ENCODE peak calls at places on chromosomes 2 and 18, in ten cellular contexts. R is HFF-Myc, J is fibroblast of lung, U is fibroblast of villous mesenchyme, V is retinal pigment epithelial cell, K is endothelial cell of umbilical vein, L is mucosa of descending colon, D is body of pancreas, A is RWPE2, X is cardiac fibroblast. Q is an unnamed sample.

GRCh38 chr2:43977677-43978076 is 18.1 kb downstream of the LRPPRC start:
- DNase-seq in J (peak; percentile 10), U (no peak), X (no peak), L (no peak), D (no peak), K (no peak), R (no peak), V (no peak), A (no peak), Q (no peak)

GRCh38 chr2:202408546-202409140 is 32.5 kb downstream of the BMPR2 start:
- DNase-seq in U (no peak), V (no peak), R (no peak), J (peak; percentile 63), X (no peak), K (peak; percentile 87), L (no peak), A (no peak), D (no peak), Q (no peak)

GRCh38 chr2:17416891-17417391 is 101.3 kb downstream of the RAD51AP2 start:
- DNase-seq in L (no peak), R (no peak), V (no peak), J (peak; percentile 100), D (no peak), A (peak; percentile 77), X (peak; percentile 35), U (peak; percentile 50), K (no peak), Q (peak; percentile 85)

GRCh38 chr18:46917808-46918600 is 602 bp downstream of the KATNAL2 start:
- DNase-seq in R (peak; percentile 21), J (peak; percentile 33), D (peak; percentile 25), U (peak; percentile 17), K (no peak), A (no peak), L (peak; percentile 59), X (peak; percentile 36), V (no peak), Q (no peak)

GRCh38 chr2:237128026-237128703 is 42.5 kb downstream of the COPS8 start:
- DNase-seq in K (peak; percentile 98), J (peak; percentile 99), U (peak; percentile 100), X (peak; percentile 99), V (peak; percentile 98), D (peak; percentile 55), A (peak; percentile 94), L (peak; percentile 75), R (peak; percentile 97), Q (peak; percentile 97)

GRCh38 chr18:69718912-69719547 is 228.6 kb downstream of the CD226 start:
- DNase-seq in U (no peak), J (no peak), A (no peak), K (no peak), X (no peak), D (no peak), R (no peak), V (no peak), L (no peak), Q (no peak)

GRCh38 chr2:201470821-201471731 is 19.5 kb downstream of the STRADB start:
- DNase-seq in D (no peak), R (peak; percentile 69), U (peak; percentile 11), L (no peak), A (no peak), V (no peak), X (no peak), K (no peak), J (peak; percentile 58), Q (no peak)

GRCh38 chr2:225137971-225138370 is 95.7 kb upstream of the DOCK10 start:
- DNase-seq in V (no peak), X (no peak), A (no peak), K (no peak), R (no peak), U (no peak), J (peak; percentile 10), D (no peak), L (no peak), Q (no peak)

GRCh38 chr18:42052137-42052708 is 97.2 kb downstream of the PIK3C3 start:
- DNase-seq in A (no peak), X (peak; percentile 61), U (peak; percentile 25), J (peak; percentile 17), L (no peak), D (no peak), R (peak; percentile 6), V (no peak), K (peak; percentile 36), Q (no peak)
- TF ChIP-seq CTCF in A (peak; percentile 59), X (peak; percentile 53), U (peak; percentile 53), J (peak; percentile 60), L (no peak), D (no peak), R (peak; percentile 45), V (peak; percentile 65), K (peak; percentile 40), Q (peak; percentile 13)

GRCh38 chr2:290090-290722 is 2.3 kb upstream of the ALKAL2 start:
- DNase-seq in J (peak; percentile 73), D (peak; percentile 86), R (peak; percentile 21), V (peak; percentile 15), L (peak; percentile 83), U (peak; percentile 79), A (no peak), K (peak; percentile 67), X (peak; percentile 84), Q (peak; percentile 5)

GRCh38 chr2:289362-290089 is 1.6 kb upstream of the ALKAL2 start:
- DNase-seq in J (peak; percentile 9), D (peak; percentile 71), V (no peak), U (peak; percentile 17), A (no peak), K (peak; percentile 19), L (peak; percentile 42), X (peak; percentile 9), R (no peak), Q (no peak)

GRCh38 chr2:287471-287885 is 413 bp downstream of the ALKAL2 start:
- DNase-seq in R (no peak), K (peak; percentile 10), U (peak; percentile 37), V (no peak), A (no peak), X (peak; percentile 46), L (peak; percentile 14), J (peak; percentile 62), D (no peak), Q (no peak)

GRCh38 chr2:288002-288742 is at the start of gene ALKAL2:
- DNase-seq in R (no peak), A (no peak), L (no peak), X (peak; percentile 12), U (peak; percentile 14), J (peak; percentile 25), K (no peak), D (peak; percentile 44), V (no peak), Q (no peak)

DNA sequence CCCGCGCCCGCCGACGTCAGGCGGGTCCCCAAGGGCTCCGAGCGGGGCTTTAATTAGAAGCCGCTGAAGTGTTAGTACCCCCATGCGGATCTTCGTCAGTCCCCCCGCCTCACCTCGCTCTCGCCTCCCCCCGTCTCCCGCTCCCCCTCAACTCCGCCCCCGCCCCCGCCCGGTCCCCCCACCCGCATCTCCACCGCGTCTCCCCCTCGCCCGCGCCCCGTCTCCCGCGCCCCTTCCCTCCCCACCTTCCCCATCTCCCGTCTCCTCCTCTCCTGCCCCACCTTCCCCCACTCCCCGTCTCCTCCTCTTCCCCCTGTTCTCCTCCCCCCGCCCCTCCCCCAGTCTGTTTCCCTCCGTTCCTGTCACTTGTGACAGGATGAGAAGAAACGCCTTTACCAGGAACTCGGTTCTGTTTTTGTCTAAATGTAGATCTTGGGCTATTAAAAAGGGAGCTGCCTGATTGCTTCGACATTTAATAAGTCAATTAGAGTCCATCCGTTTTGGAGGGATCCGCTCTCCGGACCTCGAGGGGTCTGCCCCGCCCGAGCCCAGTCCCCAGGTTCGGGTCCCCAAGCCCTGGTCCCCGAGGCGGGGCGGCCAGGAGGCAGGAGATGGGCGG is 961 bp upstream of the ALKAL2 start:
- DNase-seq in J (no peak), D (peak; percentile 58), A (no peak), L (peak; percentile 24), R (no peak), V (no peak), U (no peak), X (no peak), K (no peak), Q (no peak)
- H3K4me3 ChIP-seq in J (peak overlapping the region; percentile 61), D (peak overlapping the region; percentile 33), A (peak overlapping the region; percentile 34), L (no peak overlapping the region), R (peak overlapping the region; percentile 36), V (no peak overlapping the region), U (peak overlapping the region; percentile 58), X (peak overlapping the region; percentile 54), K (no peak overlapping the region), Q (no peak overlapping the region)

DNA sequence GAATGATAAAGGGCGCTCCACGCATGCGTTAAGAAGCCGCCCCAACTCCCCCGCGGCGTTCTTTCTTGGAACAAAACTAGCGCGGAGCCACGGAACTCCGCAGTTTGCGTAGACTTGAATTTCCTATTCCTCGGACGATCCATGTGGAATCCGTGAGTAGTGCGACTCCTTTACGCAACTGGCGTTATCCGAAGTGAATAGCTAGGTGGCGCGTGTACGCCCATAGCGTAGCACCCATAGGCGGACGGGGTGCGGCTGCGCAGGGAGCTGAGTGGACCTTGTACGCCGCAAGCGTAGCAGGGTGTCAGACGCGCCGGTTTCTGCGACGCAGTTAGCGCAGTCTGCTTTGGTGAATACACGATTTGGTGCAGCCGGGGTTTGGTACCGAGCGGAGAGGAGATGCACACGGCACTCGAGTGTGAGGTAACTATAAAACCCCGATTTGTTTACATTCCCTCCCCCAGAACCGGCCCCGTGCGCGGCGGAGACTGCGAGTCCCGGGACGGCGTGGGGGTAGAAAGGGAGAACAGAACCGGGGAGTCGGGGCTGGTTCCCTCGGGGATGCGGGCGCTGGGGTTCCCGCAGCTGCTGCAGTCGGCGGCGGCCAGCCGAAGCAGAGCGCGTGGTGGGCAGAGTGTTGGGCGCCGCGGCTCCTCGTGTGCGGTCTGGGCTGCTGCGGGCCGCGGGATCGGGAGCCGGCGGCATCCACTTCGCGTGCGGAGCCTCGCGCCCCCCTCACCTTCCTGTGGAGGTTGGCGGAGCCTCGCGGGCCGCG is at the start of gene SLC39A10:
- DNase-seq in K (peak; percentile 100), V (peak; percentile 87), A (peak; percentile 95), X (peak; percentile 98), D (peak; percentile 99), U (peak; percentile 98), J (peak; percentile 96), L (peak; percentile 99), R (peak; percentile 93), Q (peak; percentile 94)
- TF ChIP-seq CTCF in K (no peak), V (no peak), A (no peak), X (no peak), D (no peak), U (no peak), J (no peak), L (peak; percentile 43), R (no peak), Q (no peak)

DNA sequence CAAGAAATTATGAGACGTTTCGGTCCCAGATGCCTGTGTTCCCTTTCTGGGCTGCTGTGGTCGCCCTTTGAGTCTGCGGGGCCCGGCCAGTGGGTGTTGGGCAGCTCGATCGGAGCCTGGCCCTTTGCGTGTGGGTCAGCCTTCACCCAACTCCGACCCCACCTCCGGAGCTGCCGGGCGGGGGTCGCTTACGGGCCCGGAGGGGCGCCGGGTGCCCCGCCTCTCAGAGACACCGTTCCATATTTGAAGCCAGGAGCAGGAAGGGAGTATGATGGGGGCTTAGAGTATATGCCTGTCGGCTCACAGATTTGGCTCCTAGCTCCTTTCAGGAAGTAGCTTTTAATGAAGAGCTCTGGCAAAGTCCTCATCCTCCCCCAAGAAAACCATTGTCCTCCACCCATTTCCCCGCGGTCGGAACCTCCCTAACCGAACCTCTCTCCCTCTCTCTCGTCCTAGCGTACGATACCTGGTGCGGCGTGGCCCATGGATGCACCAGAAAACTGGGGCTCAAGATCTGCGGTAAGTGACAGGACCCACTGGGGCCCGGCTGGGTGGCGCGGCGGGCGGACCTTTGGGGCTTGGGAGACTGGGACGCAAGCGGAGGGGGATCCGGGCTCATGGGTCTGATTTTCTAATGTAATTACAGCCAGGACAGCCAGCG is 5.1 kb downstream of the GAD1 start:
- DNase-seq in R (no peak), J (no peak), A (no peak), X (no peak), U (no peak), V (no peak), K (no peak), D (no peak), L (no peak), Q (no peak)
- H3K4me3 ChIP-seq in R (no peak overlapping the region), J (no peak overlapping the region), A (no peak overlapping the region), X (no peak overlapping the region), U (no peak overlapping the region), V (no peak overlapping the region), K (no peak overlapping the region), D (no peak overlapping the region), L (no peak overlapping the region), Q (no peak overlapping the region)

Q was measured in AG04449.